ENCODE peak calls at places on chromosomes 2 and 18, in six cellular contexts. R, U, V, Q, B and W are unnamed samples.

GRCh38 chr18:30682667-30683066 is 359.9 kb downstream of the DSC3 start:
- ATAC-seq in R (no peak), B (no peak), U (no peak), V (no peak), Q (no peak), W (no peak)

GRCh38 chr2:173860082-173860481 is 105.1 kb downstream of the SP3 start:
- ATAC-seq in B (no peak), U (no peak), V (no peak), R (no peak), Q (peak), W (no peak)

GRCh38 chr2:218671077-218671653 is 637 bp downstream of the RNF25 start:
- ATAC-seq in U (peak), V (no peak), Q (peak), B (no peak), R (peak), W (no peak)

GRCh38 chr2:16960579-16960978 is 294.9 kb upstream of the CYRIA start:
- ATAC-seq in R (no peak), B (peak), U (no peak), Q (no peak), V (no peak), W (no peak)

GRCh38 chr2:200811336-200812121 is at the start of gene BZW1:
- ATAC-seq in U (peak), R (peak), Q (peak), V (peak), B (peak), W (peak)

GRCh38 chr2:40289771-40290404 is 162.0 kb downstream of the SLC8A1 start:
- ATAC-seq in V (no peak), B (no peak), Q (no peak), U (no peak), R (no peak), W (no peak)

GRCh38 chr18:13725566-13726227 is 661 bp downstream of the FAM210A start:
- ATAC-seq in U (peak), V (no peak), Q (no peak), B (no peak), R (no peak), W (no peak)

GRCh38 chr2:187174582-187174981 is 273.5 kb downstream of the CALCRL start:
- ATAC-seq in Q (peak), R (no peak), U (peak), B (no peak), V (no peak), W (no peak)

GRCh38 chr18:9868857-9869712 is 16.7 kb upstream of the TXNDC2 start:
- ATAC-seq in R (no peak), U (no peak), B (no peak), V (no peak), Q (peak), W (no peak)

GRCh38 chr2:218397502-218398436 is 1.9 kb upstream of the CTDSP1 start:
- ATAC-seq in Q (peak), V (peak), B (peak), R (peak), U (peak), W (no peak)

GRCh38 chr18:12238861-12239260 is 15.3 kb upstream of the CIDEA start:
- ATAC-seq in U (no peak), V (no peak), B (no peak), R (no peak), Q (no peak), W (no peak)

GRCh38 chr2:67974564-67975430 is 88.0 kb downstream of the C1D start:
- ATAC-seq in R (no peak), Q (no peak), U (no peak), V (peak), B (no peak), W (peak)

GRCh38 chr2:73700111-73700510 is 37.0 kb downstream of the TPRKB start:
- ATAC-seq in Q (no peak), U (no peak), R (no peak), V (no peak), B (no peak), W (no peak)

GRCh38 chr2:201696151-201696659 is 2.2 kb downstream of the MPP4 start:
- ATAC-seq in B (no peak), V (no peak), U (no peak), Q (no peak), R (peak), W (no peak)

GRCh38 chr2:16478817-16479216 is 186.8 kb downstream of the CYRIA start:
- ATAC-seq in Q (no peak), B (no peak), U (no peak), R (no peak), V (no peak), W (no peak)

GRCh38 chr2:238425979-238426567 is 654 bp upstream of the ASB1 start:
- ATAC-seq in V (no peak), R (peak), U (peak), Q (peak), B (peak), W (peak)

GRCh38 chr18:50675043-50675442 is 115.2 kb downstream of the MAPK4 start:
- ATAC-seq in Q (no peak), R (no peak), U (no peak), B (no peak), V (no peak), W (no peak)

GRCh38 chr2:137233091-137233490 is 467.7 kb downstream of the THSD7B start:
- ATAC-seq in U (no peak), R (no peak), V (no peak), B (no peak), Q (no peak), W (no peak)

GRCh38 chr18:64409511-64409910 is 260.6 kb upstream of the LINC00305 start:
- ATAC-seq in R (no peak), Q (no peak), B (peak), V (no peak), U (no peak), W (no peak)

GRCh38 chr2:130349174-130349573 is 6.5 kb downstream of the IMP4 start:
- ATAC-seq in B (no peak), Q (no peak), R (no peak), U (no peak), V (no peak), W (no peak)

GRCh38 chr2:99801304-99801909 is 311.6 kb upstream of the REV1 start:
- ATAC-seq in Q (no peak), U (no peak), B (no peak), V (no peak), R (no peak), W (no peak)

GRCh38 chr2:58039170-58039611 is 7.4 kb upstream of the VRK2 start:
- ATAC-seq in U (no peak), Q (peak), B (peak), V (no peak), R (no peak), W (no peak)

GRCh38 chr2:17969661-17970060 is 91.2 kb downstream of the KCNS3 start:
- ATAC-seq in R (no peak), U (no peak), B (no peak), Q (no peak), V (no peak), W (no peak)

GRCh38 chr2:157692768-157693167 is 64.1 kb upstream of the ACVR1C start:
- ATAC-seq in B (no peak), Q (no peak), U (no peak), R (no peak), V (no peak), W (no peak)

GRCh38 chr2:160266078-160266551 is 66.0 kb upstream of the ITGB6 start:
- ATAC-seq in U (no peak), B (peak), Q (no peak), R (no peak), V (no peak), W (no peak)

GRCh38 chr2:144693179-144693578 is 173.3 kb upstream of the ZEB2 start:
- ATAC-seq in U (no peak), R (no peak), Q (no peak), V (no peak), B (no peak), W (peak)
- TF ChIP-seq EP300 in U (no peak), R (no peak), Q (no peak), V (peak), B (no peak), W (no peak)

GRCh38 chr18:77062518-77063003 is 70.0 kb downstream of the MBP start:
- ATAC-seq in V (peak), U (no peak), B (peak), Q (no peak), R (no peak), W (no peak)

GRCh38 chr18:77061946-77062517 is 70.6 kb downstream of the MBP start:
- ATAC-seq in U (peak), Q (peak), B (peak), V (peak), R (no peak), W (peak)

GRCh38 chr18:77059294-77059916 is 73.2 kb downstream of the MBP start:
- ATAC-seq in R (no peak), U (no peak), B (no peak), Q (peak), V (no peak), W (no peak)

GRCh38 chr18:77063256-77063655 is 69.3 kb downstream of the MBP start:
- ATAC-seq in Q (no peak), U (no peak), B (peak), R (no peak), V (no peak), W (no peak)

GRCh38 chr18:77061291-77061945 is 71.2 kb downstream of the MBP start:
- ATAC-seq in B (no peak), R (no peak), Q (no peak), V (no peak), U (no peak), W (no peak)
- H3K27ac ChIP-seq in B (peak), R (peak), Q (no peak), V (peak), U (no peak), W (peak)

DNA sequence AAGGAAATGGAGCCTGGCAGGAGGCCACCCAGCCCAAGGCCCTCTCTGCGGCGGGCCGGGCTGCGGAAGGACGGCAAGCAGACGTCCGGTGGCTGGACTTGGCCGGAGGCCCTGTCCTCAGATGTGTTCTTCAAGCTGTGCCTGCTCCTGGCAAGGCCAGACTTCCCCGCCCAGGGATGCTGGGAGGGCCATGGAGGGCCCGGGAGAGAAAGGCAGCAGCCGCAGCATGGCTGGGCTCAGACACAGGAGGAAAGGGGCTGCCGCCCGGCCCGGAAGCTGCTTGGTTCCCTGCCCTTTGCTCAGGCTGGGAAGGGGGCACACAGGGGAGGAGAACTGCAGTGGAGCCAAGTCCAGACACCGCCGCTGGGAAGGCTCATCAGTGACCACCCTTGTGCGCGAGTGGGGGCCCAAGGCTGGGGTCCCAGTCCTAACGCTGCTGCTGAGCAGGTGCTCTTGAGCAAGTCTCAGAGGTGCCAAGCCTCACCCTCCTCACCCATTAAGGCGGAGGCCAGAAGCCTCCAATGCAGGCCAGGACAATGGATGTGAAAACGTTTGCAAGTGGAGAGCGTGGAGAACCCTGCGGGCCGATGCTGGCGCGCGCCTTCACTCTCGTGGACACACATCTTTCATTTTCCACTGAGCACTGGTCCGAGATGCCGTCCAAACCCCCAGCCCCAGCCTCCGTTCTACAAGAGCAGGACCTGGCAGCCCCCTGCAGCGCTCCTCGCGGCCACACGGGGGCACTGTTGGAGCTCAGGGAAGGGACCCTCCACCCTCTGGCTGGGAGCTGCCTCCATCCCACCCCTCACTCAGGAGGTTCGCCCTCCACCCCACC is 7.9 kb downstream of the CROCC2 start:
- ATAC-seq in U (peak), B (peak), Q (peak), V (peak), R (peak), W (peak)
- H3K4me3 ChIP-seq in U (no peak), B (no peak), Q (no peak), V (no peak), R (no peak), W (no peak)

GRCh38 chr18:58407263-58407648 is 221.6 kb downstream of the ALPK2 start:
- ATAC-seq in U (peak), V (no peak), Q (no peak), R (no peak), B (no peak), W (no peak)
- TF ChIP-seq EP300 in U (no peak), V (no peak), Q (no peak), R (no peak), B (no peak), W (no peak)

DNA sequence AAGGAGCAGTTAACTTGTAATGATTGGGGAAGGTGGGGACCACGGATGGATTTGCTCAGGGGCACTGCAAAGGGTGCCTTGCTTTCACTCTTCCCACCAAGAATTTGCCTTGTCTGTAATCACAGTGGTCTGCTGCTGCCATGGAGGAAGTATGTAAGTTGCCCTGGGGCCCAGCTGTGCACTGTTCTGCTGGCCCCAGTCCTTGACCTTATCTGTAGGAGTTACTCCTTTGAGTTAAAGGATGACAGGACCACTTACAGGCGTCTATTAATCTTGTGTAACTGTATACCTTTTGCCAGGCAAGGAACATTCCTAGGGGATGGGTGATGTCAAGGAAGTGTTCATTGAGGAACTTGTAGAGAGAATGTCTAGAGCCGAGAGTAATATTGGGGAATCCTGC is 212.7 kb upstream of the LRRTM1 start:
- ATAC-seq in U (no peak), Q (no peak), V (no peak), B (peak), R (no peak), W (no peak)
- H3K27ac ChIP-seq in U (no peak), Q (no peak), V (no peak), B (no peak), R (no peak), W (no peak)

GRCh38 chr2:64641585-64641984 is 12.1 kb downstream of the SERTAD2 start:
- ATAC-seq in V (no peak), Q (peak), B (no peak), R (no peak), U (no peak), W (no peak)

GRCh38 chr2:64643838-64644219 is 9.9 kb downstream of the SERTAD2 start:
- ATAC-seq in B (peak), V (no peak), R (peak), Q (peak), U (no peak), W (no peak)

GRCh38 chr2:64644240-64645013 is 9.3 kb downstream of the SERTAD2 start:
- ATAC-seq in U (peak), V (peak), Q (peak), R (peak), B (peak), W (peak)

GRCh38 chr2:64646007-64646880 is 7.5 kb downstream of the SERTAD2 start:
- ATAC-seq in Q (no peak), U (no peak), B (no peak), V (no peak), R (no peak), W (no peak)

DNA sequence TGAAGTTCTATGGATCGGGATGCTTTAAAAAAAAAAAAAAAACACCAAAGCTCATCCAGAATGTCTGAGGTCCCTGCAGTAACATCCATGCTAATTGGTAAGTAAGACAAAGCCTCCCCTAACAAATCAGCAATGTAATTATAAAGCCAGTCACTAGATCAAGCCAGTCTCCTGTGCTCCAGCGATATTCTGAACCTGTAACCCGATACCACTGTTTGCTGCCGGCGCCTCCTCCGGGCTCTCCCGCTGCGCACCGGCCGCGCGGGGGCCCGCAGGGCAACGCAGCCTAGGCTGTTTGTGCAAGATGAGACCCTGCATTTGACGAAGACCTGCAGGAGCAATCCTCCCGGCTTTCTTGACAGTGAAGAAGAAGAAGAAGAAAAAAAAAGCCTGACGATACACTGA is 8.7 kb downstream of the SERTAD2 start:
- ATAC-seq in V (peak), B (peak), R (peak), Q (peak), U (peak), W (peak)
- H3K4me3 ChIP-seq in V (no peak), B (peak), R (peak), Q (peak), U (peak), W (peak)

GRCh38 chr2:77064324-77064723 is 457.9 kb downstream of the LRRTM4 start:
- ATAC-seq in B (no peak), V (no peak), U (no peak), Q (no peak), R (no peak), W (no peak)
- TF ChIP-seq EP300 in B (no peak), V (no peak), U (no peak), Q (no peak), R (no peak), W (no peak)